ENCODE peak calls at places on chromosomes 2 and 18, in four cellular contexts. P is HepG2, B is A549, X is GM12878. H is an unnamed sample.

GRCh38 chr18:32148185-32148870 is 41.5 kb upstream of the MEP1B start:
- DNase-seq in P (peak), B (no peak), X (no peak), H (no peak)

GRCh38 chr2:58414506-58414905 is 173.4 kb upstream of the FANCL start:
- DNase-seq in P (no peak), B (no peak), X (no peak), H (no peak)

GRCh38 chr2:25615920-25616319 is 57.5 kb downstream of the DTNB start:
- DNase-seq in P (no peak), B (no peak), X (no peak), H (no peak)

GRCh38 chr2:104473568-104473967 is 380.3 kb upstream of the POU3F3 start:
- DNase-seq in P (no peak), B (no peak), X (no peak), H (no peak)

GRCh38 chr2:27378096-27378808 is 2.3 kb downstream of the ZNF513 start:
- DNase-seq in P (peak), B (peak), X (no peak), H (no peak)

GRCh38 chr2:152376968-152377367 is 42.0 kb downstream of the FMNL2 start:
- DNase-seq in P (no peak), B (no peak), X (no peak), H (no peak)

GRCh38 chr2:3522851-3523481 is 3.6 kb upstream of the ADI1 start:
- DNase-seq in P (peak), B (no peak), X (no peak), H (peak)

GRCh38 chr2:197600306-197600705 is 75.1 kb downstream of the RFTN2 start:
- DNase-seq in P (no peak), B (no peak), X (no peak), H (no peak)

GRCh38 chr2:124437811-124438210 is 412.7 kb downstream of the CNTNAP5 start:
- DNase-seq in P (no peak), B (no peak), X (no peak), H (no peak)

GRCh38 chr2:20421988-20422678 is 24.7 kb upstream of the RHOB start:
- DNase-seq in P (no peak), B (no peak), X (no peak), H (no peak)
- TF ChIP-seq KDM1A in P (no peak), B (no peak), X (no peak), H (no peak)

GRCh38 chr2:33084433-33084832 is 137.7 kb downstream of the LTBP1 start:
- DNase-seq in P (no peak), B (no peak), X (no peak), H (no peak)

GRCh38 chr2:33085646-33086045 is 138.9 kb downstream of the LTBP1 start:
- DNase-seq in P (no peak), B (no peak), X (no peak), H (no peak)

GRCh38 chr2:33083671-33084387 is 137.1 kb downstream of the LTBP1 start:
- DNase-seq in P (no peak), B (no peak), X (no peak), H (no peak)

GRCh38 chr2:33077841-33078240 is 131.1 kb downstream of the LTBP1 start:
- DNase-seq in P (no peak), B (no peak), X (no peak), H (no peak)

GRCh38 chr2:33081691-33082090 is 134.9 kb downstream of the LTBP1 start:
- DNase-seq in P (no peak), B (no peak), X (no peak), H (no peak)
- TF ChIP-seq KDM1A in P (no peak), B (no peak), X (no peak), H (no peak)

DNA sequence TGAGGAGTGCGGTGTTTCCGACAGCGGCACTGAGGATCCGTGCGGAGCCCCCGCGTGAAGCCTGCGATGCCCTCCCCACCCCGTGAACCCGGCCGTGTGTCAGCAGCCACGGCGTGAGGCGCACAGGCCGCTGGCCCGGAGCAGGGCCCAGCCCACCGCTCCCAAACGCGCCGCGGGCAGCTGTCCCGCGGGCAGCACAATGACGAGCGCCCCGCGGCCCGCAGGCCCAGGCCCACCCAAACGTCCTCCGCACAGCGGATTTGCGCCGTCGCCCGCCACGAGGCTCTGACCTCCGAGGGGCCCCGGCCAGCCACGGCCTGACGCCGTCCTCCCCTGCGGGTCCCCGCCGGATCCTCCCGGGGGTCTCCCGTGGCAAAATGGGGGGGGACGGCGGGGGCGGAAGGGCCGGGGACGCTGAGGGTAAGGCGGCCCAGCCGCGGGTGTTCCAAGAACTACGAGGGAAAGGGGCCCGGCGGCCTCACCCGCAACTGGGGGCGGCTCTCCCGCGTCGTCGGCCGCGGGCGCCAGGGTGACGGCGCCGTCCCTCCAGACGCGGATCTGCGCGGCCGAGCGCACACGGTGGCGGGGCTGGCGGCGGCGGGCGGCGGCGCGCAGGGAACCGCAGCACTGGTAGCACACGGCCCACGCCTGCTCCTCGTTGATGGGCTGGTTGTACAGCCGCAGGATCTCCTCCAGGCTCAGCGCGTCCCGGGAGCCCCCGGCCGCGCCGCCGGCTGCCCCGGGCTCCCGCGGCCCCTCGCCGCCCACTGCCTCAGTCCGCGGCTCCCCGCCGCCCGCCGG is 659 bp downstream of the SPIRE1 start:
- DNase-seq in P (no peak), B (peak), X (no peak), H (peak)
- TF ChIP-seq KDM1A in P (no peak), B (no peak), X (no peak), H (no peak)

DNA sequence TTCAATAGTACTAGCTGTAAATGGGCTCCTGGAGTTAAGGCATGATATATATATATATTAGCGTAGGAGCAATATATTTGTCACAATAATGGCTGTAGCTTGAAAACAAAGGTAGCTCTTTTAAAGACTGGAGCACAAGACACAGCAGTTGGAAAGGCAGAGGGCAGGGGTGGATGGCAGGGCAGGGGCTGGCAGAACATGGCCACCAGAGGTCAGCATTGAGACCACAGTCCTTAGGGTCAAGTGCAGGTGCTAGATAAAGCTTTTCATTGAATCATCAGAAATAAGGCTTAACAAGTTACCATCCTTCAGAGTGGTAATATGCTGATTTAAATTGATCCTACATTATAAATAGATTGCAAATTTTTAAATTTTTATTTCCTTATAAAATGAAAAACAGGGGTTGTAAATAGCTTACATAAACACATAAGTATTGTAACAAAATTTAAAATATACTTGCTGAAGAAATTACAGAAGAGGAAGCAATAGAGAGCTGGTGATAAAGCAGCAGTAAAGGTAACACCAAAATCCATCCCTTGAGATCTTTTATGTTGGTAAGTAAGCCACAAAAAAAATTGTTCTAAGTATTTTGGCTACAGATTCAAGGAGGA is 161.2 kb upstream of the PIEZO2 start:
- DNase-seq in P (peak), B (peak), X (no peak), H (peak)
- TF ChIP-seq KDM1A in P (no peak), B (no peak), X (no peak), H (no peak)

GRCh38 chr2:169824373-169825333 is at the start of gene METTL5:
- DNase-seq in P (peak), B (peak), X (peak), H (peak)
- TF ChIP-seq KDM1A in P (peak), B (no peak), X (no peak), H (no peak)

DNA sequence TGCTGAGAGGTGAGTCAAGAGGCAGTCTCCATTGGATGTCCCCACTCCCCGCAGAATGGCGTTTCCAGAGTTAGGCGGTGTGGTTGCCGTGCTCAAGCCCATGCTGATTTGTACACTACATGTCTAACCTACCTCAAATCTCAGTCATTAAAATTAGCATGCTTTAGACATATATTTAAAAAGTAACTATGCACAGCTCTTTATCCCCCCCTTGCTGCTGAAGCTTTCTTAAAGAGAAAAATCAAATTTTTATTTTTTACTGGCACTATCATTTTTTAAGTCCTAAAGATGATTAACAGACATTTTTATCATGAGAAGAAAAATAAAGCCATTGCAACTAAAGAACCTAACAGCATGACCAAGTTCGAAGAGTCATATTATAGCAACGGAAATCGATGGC is 42.9 kb downstream of the BOLA3 start:
- DNase-seq in P (no peak), B (no peak), X (no peak), H (no peak)
- TF ChIP-seq KDM1A in P (no peak), B (no peak), X (no peak), H (no peak)

GRCh38 chr2:64142817-64143153 is 1.4 kb downstream of the PELI1 start:
- DNase-seq in P (no peak), B (no peak), X (no peak), H (no peak)

GRCh38 chr2:64144057-64145013 is at the start of gene PELI1:
- DNase-seq in P (peak), B (peak), X (peak), H (peak)

GRCh38 chr2:64145119-64145518 is 899 bp upstream of the PELI1 start:
- DNase-seq in P (no peak), B (no peak), X (no peak), H (no peak)

GRCh38 chr2:64143154-64144056 is 815 bp downstream of the PELI1 start:
- DNase-seq in P (peak), B (peak), X (no peak), H (peak)

GRCh38 chr2:64145760-64146159 is 1.5 kb upstream of the PELI1 start:
- DNase-seq in P (no peak), B (no peak), X (no peak), H (no peak)
- TF ChIP-seq KDM1A in P (no peak), B (no peak), X (no peak), H (no peak)

H was measured in K562.